ENCODE peak calls at places on chromosome 7, in six cellular contexts. R, G, O, I, Y and A are unnamed samples.
A peak's percentile ranks its signal among the peaks of the same experiment; 100 is the strongest.

GRCh38 chr7:140683657-140684056 is 10.9 kb downstream of the ADCK2 start:
- DNase-seq in Y (no peak), G (no peak), O (no peak), I (no peak), R (no peak), A (no peak)

GRCh38 chr7:30912986-30913671 is 1.5 kb downstream of the AQP1 start:
- DNase-seq in R (no peak), O (no peak), I (peak; percentile 57), G (no peak), Y (no peak), A (no peak)

GRCh38 chr7:150846291-150847115 is 5.8 kb upstream of the AOC1 start:
- DNase-seq in I (no peak), Y (no peak), O (no peak), R (no peak), G (no peak), A (no peak)

GRCh38 chr7:11450246-11450645 is 381.8 kb downstream of the THSD7A start:
- DNase-seq in I (no peak), Y (no peak), R (no peak), G (no peak), O (no peak), A (no peak)

GRCh38 chr7:99535667-99536066 is 16.2 kb downstream of the FAM200A start:
- DNase-seq in O (no peak), G (no peak), R (no peak), I (no peak), Y (no peak), A (no peak)

GRCh38 chr7:151143261-151144015 is 24.1 kb downstream of the GBX1 start:
- DNase-seq in O (no peak), Y (no peak), R (no peak), G (no peak), I (no peak), A (peak; percentile 47)

GRCh38 chr7:111238891-111239290 is 148.0 kb downstream of the LRRN3 start:
- DNase-seq in Y (no peak), R (no peak), I (no peak), G (no peak), O (peak; percentile 62), A (no peak)

GRCh38 chr7:139109188-139109982 is at the start of gene ZC3HAV1:
- DNase-seq in I (peak; percentile 95), Y (peak; percentile 66), R (peak; percentile 94), G (peak; percentile 65), O (peak; percentile 49), A (peak; percentile 93)

GRCh38 chr7:70434376-70434775 is 697.6 kb upstream of the GALNT17 start:
- DNase-seq in R (no peak), G (no peak), Y (no peak), O (no peak), I (no peak), A (no peak)

GRCh38 chr7:26863504-26864308 is 684 bp downstream of the SKAP2 start:
- DNase-seq in R (peak; percentile 25), I (no peak), G (no peak), O (no peak), Y (no peak), A (no peak)

GRCh38 chr7:157752832-157753291 is 416.1 kb downstream of the DNAJB6 start:
- DNase-seq in O (no peak), Y (no peak), R (no peak), G (no peak), I (no peak), A (peak; percentile 30)

GRCh38 chr7:104826140-104826539 is 187.9 kb upstream of the KMT2E start:
- DNase-seq in G (no peak), Y (no peak), O (no peak), I (no peak), R (no peak), A (no peak)

GRCh38 chr7:146701166-146701565 is 584.6 kb downstream of the CNTNAP2 start:
- DNase-seq in Y (no peak), O (no peak), R (no peak), I (no peak), G (no peak), A (no peak)

GRCh38 chr7:50212666-50213621 is 91.6 kb upstream of the IKZF1 start:
- DNase-seq in G (no peak), R (peak; percentile 63), Y (no peak), I (no peak), O (no peak), A (no peak)

GRCh38 chr7:150974468-150975391 is 3.4 kb downstream of the KCNH2 start:
- DNase-seq in Y (no peak), O (no peak), I (peak; percentile 77), G (no peak), R (peak; percentile 80), A (peak; percentile 81)

GRCh38 chr7:28536259-28536658 is 123.9 kb downstream of the CREB5 start:
- DNase-seq in G (no peak), O (no peak), R (no peak), Y (no peak), I (no peak), A (no peak)

GRCh38 chr7:130841416-130841815 is 107.4 kb upstream of the KLF14 start:
- DNase-seq in I (no peak), O (no peak), G (no peak), R (no peak), Y (no peak), A (no peak)

GRCh38 chr7:130987092-130987491 is 253.1 kb upstream of the KLF14 start:
- DNase-seq in O (no peak), G (no peak), R (no peak), I (no peak), Y (no peak), A (no peak)

GRCh38 chr7:35605760-35606159 is 89.2 kb downstream of the HERPUD2 start:
- DNase-seq in G (no peak), R (no peak), Y (no peak), O (peak; percentile 52), I (no peak), A (no peak)

GRCh38 chr7:151408839-151409554 is 841 bp downstream of the WDR86 start:
- DNase-seq in O (no peak), Y (no peak), R (peak; percentile 73), I (no peak), G (no peak), A (no peak)

GRCh38 chr7:14521183-14521582 is 381.4 kb downstream of the DGKB start:
- DNase-seq in O (no peak), Y (no peak), I (no peak), G (no peak), R (no peak), A (no peak)

GRCh38 chr7:107387573-107388219 is 82.2 kb upstream of the GPR22 start:
- DNase-seq in I (no peak), Y (peak; percentile 57), O (peak; percentile 61), R (no peak), G (no peak), A (no peak)

GRCh38 chr7:70383369-70383768 is 748.6 kb upstream of the GALNT17 start:
- DNase-seq in I (no peak), Y (no peak), O (no peak), R (no peak), G (no peak), A (no peak)

GRCh38 chr7:123929107-123929506 is 4.1 kb downstream of the SPAM1 start:
- DNase-seq in R (no peak), G (no peak), I (no peak), O (no peak), Y (no peak), A (no peak)

GRCh38 chr7:112938895-112939588 is 147.6 kb downstream of the GPR85 start:
- DNase-seq in Y (no peak), R (peak; percentile 37), O (no peak), I (peak; percentile 63), G (no peak), A (peak; percentile 64)

GRCh38 chr7:139614886-139615285 is 91.4 kb downstream of the CLEC2L start:
- DNase-seq in Y (no peak), I (no peak), G (no peak), O (no peak), R (no peak), A (no peak)

GRCh38 chr7:37067961-37068536 is 343.8 kb upstream of the AOAH start:
- DNase-seq in O (no peak), R (no peak), I (no peak), G (no peak), Y (no peak), A (no peak)

GRCh38 chr7:28181921-28182517 is 1.4 kb upstream of the JAZF1 start:
- DNase-seq in R (no peak), I (no peak), O (no peak), Y (no peak), G (peak; percentile 40), A (no peak)